ENCODE peak calls at places on chromosomes 13 and 19, in six cellular contexts. One of them, this sample, is unnamed.

GRCh38 chr19:800360-801029 is 3.2 kb downstream of the PTBP1 start:
- DNase-seq in NCI-H187 treated with DMSO at 0.1 percent for 48 hours: no peak
- DNase-seq in ELF-1: peak; percentile 74
- DNase-seq in stimulated activated naive CD8-positive, alpha-beta T cell treated with anti-CD3 and anti-CD28 coated beads, Interleukin-15, Interleukin-2, amounts not matched to agents 100 U/mL and 50 U/mL, for 24 hours: no peak
- DNase-seq in body of pancreas: peak; percentile 74
- DNase-seq in cerebellar nuclear complex: no peak
- DNase-seq in this sample: no peak

GRCh38 chr13:44816701-44817684 is 172.3 kb downstream of the NUFIP1 start:
- DNase-seq in NCI-H187 treated with DMSO at 0.1 percent for 48 hours: no peak
- DNase-seq in ELF-1: peak; percentile 32
- DNase-seq in stimulated activated naive CD8-positive, alpha-beta T cell treated with anti-CD3 and anti-CD28 coated beads, Interleukin-15, Interleukin-2, amounts not matched to agents 100 U/mL and 50 U/mL, for 24 hours: no peak
- DNase-seq in body of pancreas: no peak
- DNase-seq in cerebellar nuclear complex: no peak
- DNase-seq in this sample: peak; percentile 22

GRCh38 chr19:30666301-30666803 is 294.2 kb downstream of the ZNF536 start:
- DNase-seq in NCI-H187 treated with DMSO at 0.1 percent for 48 hours: no peak
- DNase-seq in ELF-1: peak; percentile 66
- DNase-seq in stimulated activated naive CD8-positive, alpha-beta T cell treated with anti-CD3 and anti-CD28 coated beads, Interleukin-15, Interleukin-2, amounts not matched to agents 100 U/mL and 50 U/mL, for 24 hours: peak; percentile 47
- DNase-seq in body of pancreas: peak; percentile 67
- DNase-seq in cerebellar nuclear complex: peak; percentile 26
- DNase-seq in this sample: peak; percentile 66

GRCh38 chr19:16771618-16772017 is 52.0 kb downstream of the NWD1 start:
- DNase-seq in NCI-H187 treated with DMSO at 0.1 percent for 48 hours: peak; percentile 2
- DNase-seq in ELF-1: peak; percentile 96
- DNase-seq in stimulated activated naive CD8-positive, alpha-beta T cell treated with anti-CD3 and anti-CD28 coated beads, Interleukin-15, Interleukin-2, amounts not matched to agents 100 U/mL and 50 U/mL, for 24 hours: peak; percentile 80
- DNase-seq in body of pancreas: peak; percentile 74
- DNase-seq in cerebellar nuclear complex: no peak
- DNase-seq in this sample: peak; percentile 76

GRCh38 chr19:7846247-7846646 is 16.2 kb downstream of the EVI5L start:
- DNase-seq in NCI-H187 treated with DMSO at 0.1 percent for 48 hours: no peak
- DNase-seq in ELF-1: no peak
- DNase-seq in stimulated activated naive CD8-positive, alpha-beta T cell treated with anti-CD3 and anti-CD28 coated beads, Interleukin-15, Interleukin-2, amounts not matched to agents 100 U/mL and 50 U/mL, for 24 hours: no peak
- DNase-seq in body of pancreas: no peak
- DNase-seq in cerebellar nuclear complex: no peak
- DNase-seq in this sample: no peak

GRCh38 chr19:55086730-55087541 is 11.3 kb downstream of the EPS8L1 start:
- DNase-seq in NCI-H187 treated with DMSO at 0.1 percent for 48 hours: no peak
- DNase-seq in ELF-1: peak; percentile 98
- DNase-seq in stimulated activated naive CD8-positive, alpha-beta T cell treated with anti-CD3 and anti-CD28 coated beads, Interleukin-15, Interleukin-2, amounts not matched to agents 100 U/mL and 50 U/mL, for 24 hours: peak; percentile 71
- DNase-seq in body of pancreas: peak; percentile 77
- DNase-seq in cerebellar nuclear complex: peak; percentile 13
- DNase-seq in this sample: no peak

GRCh38 chr13:80436571-80437169 is 95.7 kb upstream of the SPRY2 start:
- DNase-seq in NCI-H187 treated with DMSO at 0.1 percent for 48 hours: no peak
- DNase-seq in ELF-1: no peak
- DNase-seq in stimulated activated naive CD8-positive, alpha-beta T cell treated with anti-CD3 and anti-CD28 coated beads, Interleukin-15, Interleukin-2, amounts not matched to agents 100 U/mL and 50 U/mL, for 24 hours: no peak
- DNase-seq in body of pancreas: no peak
- DNase-seq in cerebellar nuclear complex: no peak
- DNase-seq in this sample: no peak

GRCh38 chr19:51754106-51754505 is 2.4 kb upstream of the FPR1 start:
- DNase-seq in NCI-H187 treated with DMSO at 0.1 percent for 48 hours: no peak
- DNase-seq in ELF-1: no peak
- DNase-seq in stimulated activated naive CD8-positive, alpha-beta T cell treated with anti-CD3 and anti-CD28 coated beads, Interleukin-15, Interleukin-2, amounts not matched to agents 100 U/mL and 50 U/mL, for 24 hours: no peak
- DNase-seq in body of pancreas: no peak
- DNase-seq in cerebellar nuclear complex: no peak
- DNase-seq in this sample: no peak

GRCh38 chr13:25783076-25783475 is 268.7 kb downstream of the SHISA2 start:
- DNase-seq in NCI-H187 treated with DMSO at 0.1 percent for 48 hours: no peak
- DNase-seq in ELF-1: no peak
- DNase-seq in stimulated activated naive CD8-positive, alpha-beta T cell treated with anti-CD3 and anti-CD28 coated beads, Interleukin-15, Interleukin-2, amounts not matched to agents 100 U/mL and 50 U/mL, for 24 hours: no peak
- DNase-seq in body of pancreas: no peak
- DNase-seq in cerebellar nuclear complex: no peak
- DNase-seq in this sample: no peak

GRCh38 chr19:37334179-37335071 is 36.5 kb upstream of the ZNF527 start:
- DNase-seq in NCI-H187 treated with DMSO at 0.1 percent for 48 hours: peak; percentile 23
- DNase-seq in ELF-1: peak; percentile 95
- DNase-seq in stimulated activated naive CD8-positive, alpha-beta T cell treated with anti-CD3 and anti-CD28 coated beads, Interleukin-15, Interleukin-2, amounts not matched to agents 100 U/mL and 50 U/mL, for 24 hours: peak; percentile 81
- DNase-seq in body of pancreas: peak; percentile 90
- DNase-seq in cerebellar nuclear complex: peak; percentile 91
- DNase-seq in this sample: no peak

GRCh38 chr13:76637651-76638111 is 248.5 kb downstream of the KCTD12 start:
- DNase-seq in NCI-H187 treated with DMSO at 0.1 percent for 48 hours: no peak
- DNase-seq in ELF-1: no peak
- DNase-seq in stimulated activated naive CD8-positive, alpha-beta T cell treated with anti-CD3 and anti-CD28 coated beads, Interleukin-15, Interleukin-2, amounts not matched to agents 100 U/mL and 50 U/mL, for 24 hours: no peak
- DNase-seq in body of pancreas: no peak
- DNase-seq in cerebellar nuclear complex: peak; percentile 79
- DNase-seq in this sample: no peak

GRCh38 chr13:46170268-46170667 is 11.7 kb downstream of the LCP1 start:
- DNase-seq in NCI-H187 treated with DMSO at 0.1 percent for 48 hours: no peak
- DNase-seq in ELF-1: peak; percentile 17
- DNase-seq in stimulated activated naive CD8-positive, alpha-beta T cell treated with anti-CD3 and anti-CD28 coated beads, Interleukin-15, Interleukin-2, amounts not matched to agents 100 U/mL and 50 U/mL, for 24 hours: no peak
- DNase-seq in body of pancreas: peak; percentile 32
- DNase-seq in cerebellar nuclear complex: no peak
- DNase-seq in this sample: no peak

GRCh38 chr13:73325351-73326214 is 266.8 kb downstream of the KLF5 start:
- DNase-seq in NCI-H187 treated with DMSO at 0.1 percent for 48 hours: no peak
- DNase-seq in ELF-1: no peak
- DNase-seq in stimulated activated naive CD8-positive, alpha-beta T cell treated with anti-CD3 and anti-CD28 coated beads, Interleukin-15, Interleukin-2, amounts not matched to agents 100 U/mL and 50 U/mL, for 24 hours: no peak
- DNase-seq in body of pancreas: peak; percentile 23
- DNase-seq in cerebellar nuclear complex: no peak
- DNase-seq in this sample: no peak

GRCh38 chr13:30373727-30374126 is 48.6 kb upstream of the UBE2L5 start:
- DNase-seq in NCI-H187 treated with DMSO at 0.1 percent for 48 hours: no peak
- DNase-seq in ELF-1: no peak
- DNase-seq in stimulated activated naive CD8-positive, alpha-beta T cell treated with anti-CD3 and anti-CD28 coated beads, Interleukin-15, Interleukin-2, amounts not matched to agents 100 U/mL and 50 U/mL, for 24 hours: peak; percentile 49
- DNase-seq in body of pancreas: no peak
- DNase-seq in cerebellar nuclear complex: no peak
- DNase-seq in this sample: no peak

GRCh38 chr19:30363073-30363472 is 9.1 kb upstream of the ZNF536 start:
- DNase-seq in NCI-H187 treated with DMSO at 0.1 percent for 48 hours: no peak
- DNase-seq in ELF-1: no peak
- DNase-seq in stimulated activated naive CD8-positive, alpha-beta T cell treated with anti-CD3 and anti-CD28 coated beads, Interleukin-15, Interleukin-2, amounts not matched to agents 100 U/mL and 50 U/mL, for 24 hours: no peak
- DNase-seq in body of pancreas: no peak
- DNase-seq in cerebellar nuclear complex: no peak
- DNase-seq in this sample: no peak

GRCh38 chr13:36815069-36815468 is 4.0 kb upstream of the RFXAP start:
- DNase-seq in NCI-H187 treated with DMSO at 0.1 percent for 48 hours: no peak
- DNase-seq in ELF-1: no peak
- DNase-seq in stimulated activated naive CD8-positive, alpha-beta T cell treated with anti-CD3 and anti-CD28 coated beads, Interleukin-15, Interleukin-2, amounts not matched to agents 100 U/mL and 50 U/mL, for 24 hours: no peak
- DNase-seq in body of pancreas: no peak
- DNase-seq in cerebellar nuclear complex: no peak
- DNase-seq in this sample: no peak

GRCh38 chr19:45047188-45047797 is 8.4 kb downstream of the CLASRP start:
- DNase-seq in NCI-H187 treated with DMSO at 0.1 percent for 48 hours: no peak
- DNase-seq in ELF-1: no peak
- DNase-seq in stimulated activated naive CD8-positive, alpha-beta T cell treated with anti-CD3 and anti-CD28 coated beads, Interleukin-15, Interleukin-2, amounts not matched to agents 100 U/mL and 50 U/mL, for 24 hours: no peak
- DNase-seq in body of pancreas: no peak
- DNase-seq in cerebellar nuclear complex: no peak
- DNase-seq in this sample: no peak

GRCh38 chr13:21834511-21834910 is 163.6 kb downstream of the FGF9 start:
- DNase-seq in NCI-H187 treated with DMSO at 0.1 percent for 48 hours: no peak
- DNase-seq in ELF-1: peak; percentile 27
- DNase-seq in stimulated activated naive CD8-positive, alpha-beta T cell treated with anti-CD3 and anti-CD28 coated beads, Interleukin-15, Interleukin-2, amounts not matched to agents 100 U/mL and 50 U/mL, for 24 hours: no peak
- DNase-seq in body of pancreas: no peak
- DNase-seq in cerebellar nuclear complex: no peak
- DNase-seq in this sample: no peak

GRCh38 chr19:43229315-43229714 is 23.9 kb upstream of the PSG4 start:
- DNase-seq in NCI-H187 treated with DMSO at 0.1 percent for 48 hours: no peak
- DNase-seq in ELF-1: peak; percentile 14
- DNase-seq in stimulated activated naive CD8-positive, alpha-beta T cell treated with anti-CD3 and anti-CD28 coated beads, Interleukin-15, Interleukin-2, amounts not matched to agents 100 U/mL and 50 U/mL, for 24 hours: no peak
- DNase-seq in body of pancreas: no peak
- DNase-seq in cerebellar nuclear complex: no peak
- DNase-seq in this sample: peak; percentile 44

GRCh38 chr13:71798723-71799122 is 68.3 kb downstream of the DACH1 start:
- DNase-seq in NCI-H187 treated with DMSO at 0.1 percent for 48 hours: no peak
- DNase-seq in ELF-1: peak; percentile 7
- DNase-seq in stimulated activated naive CD8-positive, alpha-beta T cell treated with anti-CD3 and anti-CD28 coated beads, Interleukin-15, Interleukin-2, amounts not matched to agents 100 U/mL and 50 U/mL, for 24 hours: no peak
- DNase-seq in body of pancreas: no peak
- DNase-seq in cerebellar nuclear complex: no peak
- DNase-seq in this sample: no peak

GRCh38 chr13:101649490-101650126 is 197.1 kb downstream of the ITGBL1 start:
- DNase-seq in NCI-H187 treated with DMSO at 0.1 percent for 48 hours: no peak
- DNase-seq in ELF-1: no peak
- DNase-seq in stimulated activated naive CD8-positive, alpha-beta T cell treated with anti-CD3 and anti-CD28 coated beads, Interleukin-15, Interleukin-2, amounts not matched to agents 100 U/mL and 50 U/mL, for 24 hours: no peak
- DNase-seq in body of pancreas: no peak
- DNase-seq in cerebellar nuclear complex: no peak
- DNase-seq in this sample: peak; percentile 30

GRCh38 chr19:47057328-47057727 is 8.9 kb upstream of the TMEM160 start:
- DNase-seq in NCI-H187 treated with DMSO at 0.1 percent for 48 hours: no peak
- DNase-seq in ELF-1: peak; percentile 37
- DNase-seq in stimulated activated naive CD8-positive, alpha-beta T cell treated with anti-CD3 and anti-CD28 coated beads, Interleukin-15, Interleukin-2, amounts not matched to agents 100 U/mL and 50 U/mL, for 24 hours: no peak
- DNase-seq in body of pancreas: no peak
- DNase-seq in cerebellar nuclear complex: no peak
- DNase-seq in this sample: no peak

This sample was measured in A549.